ENCODE peak calls at places on chromosome 10, in four cellular contexts. P, R, A and L are unnamed samples.

GRCh38 chr10:10526846-10527245 is 490.8 kb upstream of the CELF2 start:
- DNase-seq in R (no peak), A (no peak), P (no peak), L (no peak)

GRCh38 chr10:1240341-1240775 is 184.2 kb downstream of the WDR37 start:
- DNase-seq in P (no peak), A (no peak), R (peak; percentile 0), L (no peak)

GRCh38 chr10:75450654-75451419 is 19.4 kb downstream of the LRMDA start:
- DNase-seq in R (no peak), P (no peak), A (no peak), L (no peak)

GRCh38 chr10:27514243-27514642 is 10.1 kb downstream of the RAB18 start:
- DNase-seq in A (no peak), P (no peak), R (no peak), L (no peak)

GRCh38 chr10:70866424-70866823 is 21.9 kb downstream of the PCBD1 start:
- DNase-seq in P (no peak), R (peak; percentile 54), A (no peak), L (no peak)

GRCh38 chr10:369441-370221 is 234.4 kb downstream of the ZMYND11 start:
- DNase-seq in R (no peak), P (no peak), A (no peak), L (no peak)

GRCh38 chr10:34817586-34817985 is 2.5 kb upstream of the PARD3 start:
- DNase-seq in A (no peak), R (no peak), P (no peak), L (no peak)

GRCh38 chr10:42482411-42482810 is 156.0 kb downstream of the ZNF33B start:
- DNase-seq in R (peak; percentile 24), P (no peak), A (peak; percentile 40), L (no peak)

GRCh38 chr10:6240254-6240653 is 37.5 kb downstream of the PFKFB3 start:
- DNase-seq in P (no peak), R (no peak), A (no peak), L (no peak)

GRCh38 chr10:5445006-5445405 is 32.6 kb downstream of the NET1 start:
- DNase-seq in R (no peak), P (no peak), A (no peak), L (no peak)

GRCh38 chr10:111128331-111129167 is 51.7 kb downstream of the ADRA2A start:
- DNase-seq in A (peak; percentile 75), R (peak; percentile 47), P (no peak), L (no peak)

GRCh38 chr10:79128923-79129305 is 60.1 kb downstream of the ZMIZ1 start:
- DNase-seq in P (no peak), R (no peak), A (no peak), L (no peak)

GRCh38 chr10:88157981-88158465 is 294.6 kb downstream of the PTEN start:
- DNase-seq in R (peak; percentile 87), A (peak; percentile 83), P (no peak), L (no peak)

GRCh38 chr10:128739937-128740336 is 613.7 kb upstream of the MKI67 start:
- DNase-seq in A (no peak), R (no peak), P (no peak), L (no peak)

GRCh38 chr10:113221756-113222168 is 271.7 kb downstream of the TCF7L2 start:
- DNase-seq in A (no peak), P (no peak), R (no peak), L (no peak)

GRCh38 chr10:87093461-87094372 is 926 bp downstream of the GLUD1 start:
- DNase-seq in P (peak; percentile 55), A (peak; percentile 38), R (peak; percentile 33), L (peak; percentile 56)

GRCh38 chr10:119023553-119023868 is 6.0 kb upstream of the NANOS1 start:
- DNase-seq in R (no peak), A (no peak), P (no peak), L (no peak)

GRCh38 chr10:124699471-124700292 is 44.5 kb downstream of the FAM53B start:
- DNase-seq in P (no peak), R (no peak), A (no peak), L (no peak)

GRCh38 chr10:59366310-59366709 is 4.0 kb upstream of the FAM13C start:
- DNase-seq in P (no peak), R (no peak), A (no peak), L (no peak)

GRCh38 chr10:133276435-133277201 is at the start of gene ADAM8:
- DNase-seq in A (peak; percentile 59), R (no peak), P (peak; percentile 57), L (peak; percentile 68)

GRCh38 chr10:5387169-5387568 is 17.5 kb downstream of the TUBAL3 start:
- DNase-seq in A (no peak), R (no peak), P (no peak), L (no peak)

GRCh38 chr10:74011016-74011415 is 13.1 kb downstream of the VCL start:
- DNase-seq in R (no peak), P (no peak), A (no peak), L (no peak)

GRCh38 chr10:24642921-24643678 is 80.6 kb downstream of the ARHGAP21 start:
- DNase-seq in P (no peak), R (peak; percentile 63), A (peak; percentile 80), L (no peak)

GRCh38 chr10:77247076-77247561 is 390.5 kb downstream of the KCNMA1 start:
- DNase-seq in R (no peak), P (no peak), A (no peak), L (no peak)

GRCh38 chr10:88270871-88271713 is 312.0 kb downstream of the RNLS start:
- DNase-seq in P (peak; percentile 22), R (peak; percentile 81), A (no peak), L (peak; percentile 7)

GRCh38 chr10:101012525-101013364 is 13.1 kb downstream of the LZTS2 start:
- DNase-seq in P (peak; percentile 49), A (peak; percentile 98), R (peak; percentile 93), L (peak; percentile 69)

GRCh38 chr10:13924020-13924725 is 337.4 kb downstream of the PRPF18 start:
- DNase-seq in R (peak; percentile 93), P (no peak), A (peak; percentile 42), L (no peak)

GRCh38 chr10:130233426-130233825 is 97.2 kb downstream of the GLRX3 start:
- DNase-seq in R (no peak), A (no peak), P (no peak), L (no peak)

GRCh38 chr10:21363753-21364104 is 161.8 kb downstream of the SKIDA1 start:
- DNase-seq in A (peak; percentile 4), P (no peak), R (no peak), L (no peak)

GRCh38 chr10:13206091-13206490 is 28.1 kb downstream of the UCMA start:
- DNase-seq in A (no peak), R (no peak), P (no peak), L (no peak)

GRCh38 chr10:12941966-12942365 is 59.5 kb downstream of the CCDC3 start:
- DNase-seq in P (no peak), A (no peak), R (no peak), L (no peak)

GRCh38 chr10:62769574-62770242 is 34.8 kb upstream of the ADO start:
- DNase-seq in R (no peak), P (no peak), A (no peak), L (no peak)

GRCh38 chr10:78516741-78517140 is 483.1 kb downstream of the RPS24 start:
- DNase-seq in P (no peak), A (no peak), R (no peak), L (no peak)